ENCODE peak calls at places on chromosomes 7 and 10, in seven cellular contexts. H is vagina, I is cardiac fibroblast, O is heart left ventricle, G is PC-3, J is esophagus squamous epithelium, T is HL-60. C is an unnamed sample.

GRCh38 chr7:6530626-6531491 is 20.4 kb downstream of the GRID2IP start:
- DNase-seq in H (no peak), I (no peak), O (no peak), G (no peak), J (no peak), T (peak; percentile 14), C (peak; percentile 52)

GRCh38 chr10:21692909-21693308 is 158.9 kb downstream of the MLLT10 start:
- DNase-seq in H (no peak), I (no peak), O (no peak), G (peak; percentile 9), J (no peak), T (no peak), C (no peak)

GRCh38 chr10:115001506-115002381 is 63.7 kb downstream of the TRUB1 start:
- DNase-seq in H (no peak), I (no peak), O (no peak), G (no peak), J (no peak), T (no peak), C (peak; percentile 58)

GRCh38 chr7:99693427-99694200 is 13.8 kb upstream of the CYP3A5 start:
- DNase-seq in H (no peak), I (no peak), O (no peak), G (no peak), J (no peak), T (no peak), C (no peak)

GRCh38 chr10:129192344-129193128 is 274.5 kb upstream of the MGMT start:
- DNase-seq in H (no peak), I (no peak), O (no peak), G (no peak), J (no peak), T (no peak), C (no peak)

GRCh38 chr10:1362589-1363465 is 306.6 kb downstream of the WDR37 start:
- DNase-seq in H (peak; percentile 89), I (no peak), O (no peak), G (no peak), J (no peak), T (no peak), C (no peak)

GRCh38 chr7:105806592-105807266 is 69.7 kb downstream of the ATXN7L1 start:
- DNase-seq in H (no peak), I (peak; percentile 77), O (no peak), G (peak; percentile 77), J (no peak), T (peak; percentile 70), C (no peak)

GRCh38 chr7:113199841-113200240 is 81.5 kb upstream of the SMIM30 start:
- DNase-seq in H (no peak), I (peak; percentile 83), O (no peak), G (peak; percentile 32), J (no peak), T (no peak), C (no peak)

GRCh38 chr10:22740180-22740579 is 25.8 kb upstream of the PIP4K2A start:
- DNase-seq in H (no peak), I (peak; percentile 30), O (no peak), G (peak; percentile 35), J (no peak), T (no peak), C (no peak)

GRCh38 chr7:26346611-26347200 is 55.0 kb downstream of the SNX10 start:
- DNase-seq in H (no peak), I (no peak), O (no peak), G (peak; percentile 76), J (no peak), T (no peak), C (no peak)

GRCh38 chr7:102890292-102890970 is 22.4 kb upstream of the LRRC17 start:
- DNase-seq in H (no peak), I (peak; percentile 79), O (peak; percentile 36), G (peak; percentile 36), J (no peak), T (peak; percentile 66), C (no peak)

GRCh38 chr10:108072466-108072865 is 908.0 kb upstream of the SORCS1 start:
- DNase-seq in H (no peak), I (no peak), O (no peak), G (no peak), J (no peak), T (no peak), C (no peak)

GRCh38 chr10:71312840-71313789 is 5.9 kb upstream of the SLC29A3 start:
- DNase-seq in H (no peak), I (peak; percentile 49), O (peak; percentile 59), G (no peak), J (no peak), T (no peak), C (no peak)

GRCh38 chr10:34121974-34122282 is 693.2 kb downstream of the PARD3 start:
- DNase-seq in H (no peak), I (peak; percentile 58), O (no peak), G (peak; percentile 87), J (no peak), T (no peak), C (peak; percentile 65)

GRCh38 chr10:105210546-105210945 is 569.5 kb downstream of the SORCS3 start:
- DNase-seq in H (no peak), I (no peak), O (no peak), G (no peak), J (no peak), T (no peak), C (no peak)

GRCh38 chr10:24416248-24416647 is 207.3 kb downstream of the KIAA1217 start:
- DNase-seq in H (no peak), I (peak; percentile 8), O (no peak), G (no peak), J (no peak), T (no peak), C (no peak)

GRCh38 chr7:133910761-133911160 is 216.4 kb upstream of the LRGUK start:
- DNase-seq in H (no peak), I (no peak), O (no peak), G (no peak), J (no peak), T (no peak), C (no peak)

GRCh38 chr7:47503283-47503682 is 78.6 kb downstream of the TNS3 start:
- DNase-seq in H (no peak), I (peak; percentile 61), O (no peak), G (no peak), J (no peak), T (no peak), C (no peak)

GRCh38 chr7:50658696-50659095 is 93.5 kb upstream of the DDC start:
- DNase-seq in H (peak; percentile 67), I (no peak), O (no peak), G (no peak), J (no peak), T (no peak), C (no peak)

GRCh38 chr7:131497454-131497853 is 59.0 kb downstream of the PODXL start:
- DNase-seq in H (no peak), I (no peak), O (no peak), G (no peak), J (no peak), T (no peak), C (no peak)

GRCh38 chr10:132881186-132881920 is 61.0 kb downstream of the CFAP46 start:
- DNase-seq in H (no peak), I (no peak), O (no peak), G (no peak), J (no peak), T (no peak), C (no peak)

GRCh38 chr7:119720541-119720940 is 552.4 kb upstream of the KCND2 start:
- DNase-seq in H (no peak), I (peak; percentile 93), O (no peak), G (peak; percentile 71), J (no peak), T (no peak), C (no peak)

GRCh38 chr10:60105195-60105812 is 198.9 kb upstream of the CCDC6 start:
- DNase-seq in H (no peak), I (peak; percentile 16), O (no peak), G (no peak), J (no peak), T (no peak), C (no peak)

GRCh38 chr10:51010977-51011376 is 63.3 kb upstream of the PRKG1 start:
- DNase-seq in H (no peak), I (peak; percentile 72), O (no peak), G (peak; percentile 93), J (no peak), T (no peak), C (peak; percentile 22)

DNA sequence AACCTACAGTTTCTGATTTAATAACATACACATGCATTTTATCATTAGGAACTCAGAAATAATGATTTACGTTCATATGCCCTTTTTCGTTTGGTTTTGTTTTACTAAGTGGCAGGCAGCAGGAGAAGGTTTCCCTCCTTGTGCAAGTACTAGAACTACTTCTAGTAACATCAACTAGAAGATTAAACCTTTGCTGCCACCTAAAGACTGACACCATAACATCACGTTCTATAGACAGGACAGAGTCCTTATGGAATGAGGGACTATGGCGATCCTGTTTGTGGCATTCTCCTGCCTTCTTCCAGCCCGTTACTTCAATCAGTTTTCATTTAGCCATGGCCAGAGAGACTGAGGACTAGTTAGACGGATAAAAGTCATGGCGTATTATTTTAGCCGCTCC is 53.2 kb downstream of the GAD2 start:
- DNase-seq in H (no peak), I (peak; percentile 17), O (no peak), G (peak; percentile 51), J (no peak), T (peak; percentile 3), C (peak; percentile 39)
- H3K4me3 ChIP-seq in H (no peak overlapping the region), I (no peak overlapping the region), O (no peak overlapping the region), G (no peak overlapping the region), J (no peak overlapping the region), T (no peak overlapping the region), C (no peak overlapping the region)

DNA sequence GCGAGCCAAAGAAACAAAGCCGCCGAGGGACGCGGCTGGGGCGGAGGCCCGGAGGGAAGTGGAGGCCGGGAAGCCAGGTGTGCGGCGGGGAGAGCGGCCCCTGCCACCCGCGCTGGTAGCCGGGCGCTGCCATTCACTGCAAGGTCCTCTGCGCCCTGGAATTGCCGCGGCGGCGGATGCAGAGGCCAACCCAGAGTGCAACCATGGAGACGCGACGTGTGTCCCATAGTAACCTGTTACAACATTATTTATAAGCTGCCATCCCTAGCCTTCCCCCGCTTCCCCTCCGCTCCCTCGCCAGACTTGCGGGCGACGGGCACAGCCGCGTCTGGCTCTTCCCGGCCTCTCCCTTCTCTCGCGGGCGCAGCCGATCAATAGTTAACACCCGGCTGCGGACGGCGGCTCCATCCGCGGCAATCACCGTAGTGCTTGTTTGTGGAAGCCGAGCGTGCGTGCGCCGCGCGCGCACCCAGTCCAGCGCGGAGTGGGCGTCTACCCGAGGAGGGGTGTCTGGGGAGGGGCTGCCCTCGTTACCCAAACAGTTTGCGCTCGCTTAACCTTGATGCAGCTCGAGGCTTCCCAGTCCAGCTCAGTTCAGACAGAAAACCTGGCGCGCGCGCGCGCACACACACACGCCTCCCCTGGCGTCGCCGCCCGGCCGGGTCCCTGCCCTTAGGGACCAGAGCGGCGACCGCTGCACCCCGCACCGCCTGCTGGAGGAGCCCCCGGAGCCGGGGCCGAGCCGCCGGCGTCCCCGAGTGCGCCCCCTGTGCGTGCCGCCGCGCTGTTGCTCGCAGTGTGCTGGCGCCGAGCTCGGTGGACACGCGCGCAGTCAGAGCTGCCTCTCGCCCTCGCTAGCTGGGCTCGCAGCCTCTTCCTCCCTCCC is 165.4 kb upstream of the DPP6 start:
- DNase-seq in H (no peak), I (no peak), O (no peak), G (no peak), J (no peak), T (no peak), C (no peak)
- H3K4me3 ChIP-seq in H (no peak overlapping the region), I (no peak overlapping the region), O (no peak overlapping the region), G (no peak overlapping the region), J (no peak overlapping the region), T (no peak overlapping the region), C (no peak overlapping the region)

GRCh38 chr10:102400061-102400460 is 4.6 kb downstream of the NFKB2 start:
- DNase-seq in H (no peak), I (no peak), O (no peak), G (no peak), J (no peak), T (no peak), C (no peak)
- H3K4me3 ChIP-seq in H (peak overlapping the region; percentile 61), I (no peak overlapping the region), O (no peak overlapping the region), G (no peak overlapping the region), J (no peak overlapping the region), T (no peak overlapping the region), C (peak overlapping the region; percentile 58)

GRCh38 chr10:101140084-101140949 is 9.2 kb downstream of the TLX1 start:
- DNase-seq in H (no peak), I (no peak), O (no peak), G (no peak), J (no peak), T (no peak), C (no peak)
- H3K4me3 ChIP-seq in H (no peak overlapping the region), I (no peak overlapping the region), O (peak overlapping the region; percentile 15), G (no peak overlapping the region), J (no peak overlapping the region), T (no peak overlapping the region), C (no peak overlapping the region)